ENCODE peak calls at places on chromosomes 4 and X, in eight cellular contexts. One of them, this sample, is unnamed.

GRCh38 chr4:116839826-116840225 is 245.6 kb downstream of the TRAM1L1 start:
- DNase-seq in spleen: no peak
- DNase-seq in H1: no peak
- DNase-seq in K562: no peak
- DNase-seq in SK-N-SH: no peak
- DNase-seq in endothelial cell of umbilical vein: no peak
- DNase-seq in HL-60: no peak
- DNase-seq in GM23338: no peak
- DNase-seq in this sample: no peak

GRCh38 chr4:77002321-77002720 is 52.8 kb downstream of the SEPTIN11 start:
- DNase-seq in spleen: no peak
- DNase-seq in H1: no peak
- DNase-seq in K562: no peak
- DNase-seq in SK-N-SH: no peak
- DNase-seq in endothelial cell of umbilical vein: peak
- DNase-seq in HL-60: no peak
- DNase-seq in GM23338: no peak
- DNase-seq in this sample: no peak

GRCh38 chrX:130165181-130165702 is 399 bp downstream of the AIFM1 start:
- DNase-seq in spleen: no peak
- DNase-seq in H1: peak
- DNase-seq in K562: peak
- DNase-seq in SK-N-SH: peak
- DNase-seq in endothelial cell of umbilical vein: no peak
- DNase-seq in HL-60: no peak
- DNase-seq in GM23338: no peak
- DNase-seq in this sample: no peak

GRCh38 chr4:137543198-137543597 is 10.9 kb upstream of the PCDH18 start:
- DNase-seq in spleen: no peak
- DNase-seq in H1: peak
- DNase-seq in K562: no peak
- DNase-seq in SK-N-SH: no peak
- DNase-seq in endothelial cell of umbilical vein: no peak
- DNase-seq in HL-60: no peak
- DNase-seq in GM23338: peak
- DNase-seq in this sample: no peak

GRCh38 chr4:72152731-72153130 is 120.9 kb downstream of the NPFFR2 start:
- DNase-seq in spleen: no peak
- DNase-seq in H1: no peak
- DNase-seq in K562: no peak
- DNase-seq in SK-N-SH: no peak
- DNase-seq in endothelial cell of umbilical vein: no peak
- DNase-seq in HL-60: no peak
- DNase-seq in GM23338: no peak
- DNase-seq in this sample: no peak

GRCh38 chr4:163048447-163048846 is 118.2 kb downstream of the NAF1 start:
- DNase-seq in spleen: no peak
- DNase-seq in H1: peak
- DNase-seq in K562: peak
- DNase-seq in SK-N-SH: peak
- DNase-seq in endothelial cell of umbilical vein: peak
- DNase-seq in HL-60: peak
- DNase-seq in GM23338: peak
- DNase-seq in this sample: no peak

GRCh38 chr4:55849724-55850123 is 3.7 kb upstream of the EXOC1 start:
- DNase-seq in spleen: no peak
- DNase-seq in H1: no peak
- DNase-seq in K562: peak
- DNase-seq in SK-N-SH: no peak
- DNase-seq in endothelial cell of umbilical vein: no peak
- DNase-seq in HL-60: no peak
- DNase-seq in GM23338: peak
- DNase-seq in this sample: no peak

GRCh38 chr4:68249434-68249833 is 3.9 kb upstream of the TMPRSS11B start:
- DNase-seq in spleen: no peak
- DNase-seq in H1: no peak
- DNase-seq in K562: no peak
- DNase-seq in SK-N-SH: no peak
- DNase-seq in endothelial cell of umbilical vein: no peak
- DNase-seq in HL-60: no peak
- DNase-seq in GM23338: no peak
- DNase-seq in this sample: no peak

GRCh38 chr4:96093057-96093456 is 253.2 kb downstream of the PDHA2 start:
- DNase-seq in spleen: no peak
- DNase-seq in H1: no peak
- DNase-seq in K562: no peak
- DNase-seq in SK-N-SH: no peak
- DNase-seq in endothelial cell of umbilical vein: no peak
- DNase-seq in HL-60: no peak
- DNase-seq in GM23338: no peak
- DNase-seq in this sample: no peak

GRCh38 chr4:3232871-3233271 is 16.1 kb upstream of the MSANTD1 start:
- DNase-seq in spleen: no peak
- DNase-seq in H1: no peak
- DNase-seq in K562: no peak
- DNase-seq in SK-N-SH: no peak
- DNase-seq in endothelial cell of umbilical vein: no peak
- DNase-seq in HL-60: no peak
- DNase-seq in GM23338: no peak
- DNase-seq in this sample: no peak

GRCh38 chr4:41212221-41213203 is 1.8 kb downstream of the APBB2 start:
- DNase-seq in spleen: no peak
- DNase-seq in H1: no peak
- DNase-seq in K562: no peak
- DNase-seq in SK-N-SH: peak
- DNase-seq in endothelial cell of umbilical vein: peak
- DNase-seq in HL-60: peak
- DNase-seq in GM23338: peak
- DNase-seq in this sample: no peak

GRCh38 chrX:44765556-44765955 is 78.3 kb upstream of the DUSP21 start:
- DNase-seq in spleen: no peak
- DNase-seq in H1: no peak
- DNase-seq in K562: no peak
- DNase-seq in SK-N-SH: no peak
- DNase-seq in endothelial cell of umbilical vein: peak
- DNase-seq in HL-60: no peak
- DNase-seq in GM23338: no peak
- DNase-seq in this sample: no peak

GRCh38 chrX:21996872-21997271 is 35.3 kb upstream of the PHEX start:
- DNase-seq in spleen: no peak
- DNase-seq in H1: no peak
- DNase-seq in K562: no peak
- DNase-seq in SK-N-SH: no peak
- DNase-seq in endothelial cell of umbilical vein: peak
- DNase-seq in HL-60: peak
- DNase-seq in GM23338: no peak
- DNase-seq in this sample: no peak

GRCh38 chr4:6772223-6772928 is 10.2 kb upstream of the KIAA0232 start:
- DNase-seq in spleen: no peak
- DNase-seq in H1: no peak
- DNase-seq in K562: no peak
- DNase-seq in SK-N-SH: no peak
- DNase-seq in endothelial cell of umbilical vein: no peak
- DNase-seq in HL-60: no peak
- DNase-seq in GM23338: no peak
- DNase-seq in this sample: no peak

GRCh38 chr4:103786593-103786992 is 66.8 kb upstream of the TACR3 start:
- DNase-seq in spleen: no peak
- DNase-seq in H1: no peak
- DNase-seq in K562: no peak
- DNase-seq in SK-N-SH: no peak
- DNase-seq in endothelial cell of umbilical vein: no peak
- DNase-seq in HL-60: no peak
- DNase-seq in GM23338: no peak
- DNase-seq in this sample: no peak

GRCh38 chr4:103787057-103787456 is 67.3 kb upstream of the TACR3 start:
- DNase-seq in spleen: no peak
- DNase-seq in H1: no peak
- DNase-seq in K562: no peak
- DNase-seq in SK-N-SH: no peak
- DNase-seq in endothelial cell of umbilical vein: no peak
- DNase-seq in HL-60: no peak
- DNase-seq in GM23338: no peak
- DNase-seq in this sample: no peak

DNA sequence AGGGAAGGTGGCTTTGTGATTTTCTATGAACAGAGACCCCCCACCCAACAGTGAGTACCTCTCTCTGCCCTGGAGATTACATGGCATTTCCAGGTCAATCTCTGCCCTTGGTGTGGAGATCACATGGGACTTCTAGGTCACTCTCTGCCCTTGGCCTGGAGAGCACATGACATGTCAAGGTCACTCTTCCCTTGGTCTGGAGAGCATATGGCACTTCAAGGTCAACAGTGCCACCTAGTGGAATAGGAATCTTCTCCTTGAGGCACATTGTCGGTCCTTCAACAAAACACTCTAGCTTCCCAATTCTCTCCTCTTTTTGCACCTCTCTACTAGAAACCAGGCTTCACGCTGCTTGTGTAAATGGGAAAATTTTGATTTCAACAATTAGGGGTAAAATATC is 66.2 kb upstream of the TACR3 start:
- DNase-seq in spleen: no peak
- DNase-seq in H1: no peak
- DNase-seq in K562: peak
- DNase-seq in SK-N-SH: peak
- DNase-seq in endothelial cell of umbilical vein: peak
- DNase-seq in HL-60: peak
- DNase-seq in GM23338: peak
- DNase-seq in this sample: no peak
- TF ChIP-seq CTCF in spleen: no peak
- TF ChIP-seq CTCF in H1: peak
- TF ChIP-seq CTCF in K562: peak
- TF ChIP-seq CTCF in SK-N-SH: peak
- TF ChIP-seq CTCF in endothelial cell of umbilical vein: peak
- TF ChIP-seq CTCF in HL-60: peak
- TF ChIP-seq CTCF in GM23338: peak
- TF ChIP-seq CTCF in this sample: no peak

DNA sequence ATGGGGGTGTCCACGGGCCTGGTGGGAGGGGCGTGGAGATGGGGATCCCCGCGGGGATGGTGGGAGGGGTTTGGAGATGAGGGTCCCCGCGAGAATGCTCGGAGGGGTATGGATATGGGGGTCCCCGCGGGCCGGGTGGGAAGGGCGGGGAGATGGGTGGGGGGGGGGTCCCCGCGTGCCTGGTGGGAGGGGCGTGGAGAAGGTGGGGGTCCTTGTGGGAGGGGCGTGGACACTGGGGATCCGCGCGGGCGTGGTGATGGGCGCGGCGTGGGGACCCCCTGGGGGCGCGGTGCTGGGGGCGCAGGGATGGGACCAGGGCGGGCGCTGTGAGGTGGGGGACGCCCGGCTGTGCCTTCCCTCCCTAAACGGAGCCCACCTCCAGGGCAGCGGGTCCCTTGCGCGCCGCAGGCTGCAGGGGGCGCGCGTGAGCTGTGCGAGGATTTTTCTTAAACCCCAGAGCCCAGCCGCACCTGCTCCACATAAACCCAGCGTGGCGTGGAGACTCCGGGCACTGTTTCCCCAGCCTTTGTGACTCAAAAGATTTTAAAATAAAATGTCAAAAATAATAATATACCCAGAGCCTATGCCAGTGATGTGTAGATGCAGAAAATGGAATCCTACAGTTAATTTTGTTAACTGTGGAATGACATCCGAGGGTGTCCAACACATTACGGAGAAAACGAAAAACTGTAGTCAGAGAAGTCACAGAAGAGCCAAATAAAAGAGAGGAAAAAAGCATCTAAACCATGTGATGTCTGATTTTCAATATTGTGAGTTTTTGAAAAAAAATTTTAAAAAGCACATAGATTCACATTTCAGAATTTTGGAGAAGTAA is 1.5 kb upstream of the ASMTL start:
- DNase-seq in spleen: peak
- DNase-seq in H1: peak
- DNase-seq in K562: peak
- DNase-seq in SK-N-SH: peak
- DNase-seq in endothelial cell of umbilical vein: peak
- DNase-seq in HL-60: peak
- DNase-seq in GM23338: peak
- DNase-seq in this sample: peak
- TF ChIP-seq POLR2AphosphoS5 in spleen: peak
- TF ChIP-seq POLR2AphosphoS5 in H1: no peak
- TF ChIP-seq POLR2AphosphoS5 in K562: no peak
- TF ChIP-seq POLR2AphosphoS5 in SK-N-SH: no peak
- TF ChIP-seq POLR2AphosphoS5 in endothelial cell of umbilical vein: no peak
- TF ChIP-seq POLR2AphosphoS5 in HL-60: no peak
- TF ChIP-seq POLR2AphosphoS5 in GM23338: no peak
- TF ChIP-seq POLR2AphosphoS5 in this sample: peak

DNA sequence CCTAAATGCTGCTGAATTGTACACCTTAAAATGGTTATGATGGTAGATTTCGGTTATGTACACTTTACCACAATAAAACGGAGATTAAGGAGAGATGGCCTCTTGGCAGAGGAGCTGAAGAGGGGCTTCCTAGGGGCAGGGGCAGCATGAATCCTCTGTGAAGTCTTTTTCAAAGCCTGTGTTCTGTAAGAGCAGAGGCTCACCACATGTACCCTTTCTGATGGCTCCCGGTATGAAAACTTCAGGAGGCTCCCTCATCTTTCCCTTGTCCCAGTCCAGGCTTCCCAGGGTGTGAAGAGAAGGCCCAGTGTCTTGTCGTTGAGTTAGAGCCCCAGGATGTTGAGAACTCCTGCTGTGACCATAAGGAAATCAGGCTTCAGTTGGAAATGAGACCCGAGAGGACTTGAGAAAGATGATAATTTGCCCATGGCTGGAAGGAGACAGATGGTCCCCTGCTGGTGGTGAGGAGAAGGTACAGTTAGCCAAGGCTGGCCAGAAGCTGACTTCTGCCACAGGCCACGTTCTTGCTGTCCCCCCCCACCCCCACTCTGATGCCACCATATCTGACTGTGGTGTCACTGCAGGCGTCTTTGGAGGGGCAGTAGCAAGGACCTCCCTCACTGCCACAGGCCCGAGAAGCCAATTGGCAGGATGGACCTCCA is 31.8 kb upstream of the MTM1 start:
- DNase-seq in spleen: no peak
- DNase-seq in H1: no peak
- DNase-seq in K562: peak
- DNase-seq in SK-N-SH: no peak
- DNase-seq in endothelial cell of umbilical vein: no peak
- DNase-seq in HL-60: no peak
- DNase-seq in GM23338: peak
- DNase-seq in this sample: no peak
- TF ChIP-seq CTCF in spleen: no peak
- TF ChIP-seq CTCF in H1: peak
- TF ChIP-seq CTCF in K562: peak
- TF ChIP-seq CTCF in SK-N-SH: peak
- TF ChIP-seq CTCF in endothelial cell of umbilical vein: peak
- TF ChIP-seq CTCF in HL-60: no peak
- TF ChIP-seq CTCF in GM23338: peak
- TF ChIP-seq CTCF in this sample: no peak

DNA sequence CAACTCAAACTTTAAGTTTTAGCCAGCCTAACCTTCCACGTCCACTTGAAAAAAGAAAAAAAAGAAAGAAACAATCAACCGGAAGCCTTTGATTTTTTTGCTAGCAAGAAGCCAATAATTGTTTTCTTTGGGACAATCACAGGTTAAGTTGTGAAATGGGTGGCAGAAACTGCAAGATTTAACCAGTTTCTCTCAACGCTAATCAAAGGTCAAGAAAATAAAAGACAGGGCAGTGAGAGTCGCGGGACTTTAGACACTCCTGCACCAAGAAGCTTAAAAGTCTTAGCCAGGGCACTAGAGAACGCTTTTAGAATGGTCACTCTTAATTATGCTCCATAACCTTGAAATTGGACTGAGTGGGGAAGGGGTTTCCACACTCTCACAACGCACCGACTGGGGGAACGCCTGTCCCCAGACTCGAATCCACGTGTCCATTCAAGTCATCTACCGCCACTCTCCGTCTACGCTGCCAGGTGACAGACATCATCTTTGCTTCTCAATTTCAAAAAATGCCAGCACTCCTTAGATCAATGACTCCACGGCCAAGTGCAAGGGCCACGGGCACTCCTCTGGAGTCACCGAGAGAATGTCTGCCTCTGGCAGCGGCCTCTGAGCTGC is 883 bp downstream of the ACSL1 start:
- DNase-seq in spleen: no peak
- DNase-seq in H1: no peak
- DNase-seq in K562: no peak
- DNase-seq in SK-N-SH: no peak
- DNase-seq in endothelial cell of umbilical vein: peak
- DNase-seq in HL-60: peak
- DNase-seq in GM23338: no peak
- DNase-seq in this sample: no peak
- TF ChIP-seq POLR2AphosphoS5 in spleen: peak
- TF ChIP-seq POLR2AphosphoS5 in H1: no peak
- TF ChIP-seq POLR2AphosphoS5 in K562: no peak
- TF ChIP-seq POLR2AphosphoS5 in SK-N-SH: no peak
- TF ChIP-seq POLR2AphosphoS5 in endothelial cell of umbilical vein: no peak
- TF ChIP-seq POLR2AphosphoS5 in HL-60: no peak
- TF ChIP-seq POLR2AphosphoS5 in GM23338: no peak
- TF ChIP-seq POLR2AphosphoS5 in this sample: no peak

This sample was measured in esophagus muscularis mucosa.